ENCODE peak calls at places on chromosomes 6 and 20, in eight cellular contexts. Q, Y, K, O, H, G, R and J are unnamed samples.

GRCh38 chr6:30490031-30490876 is 945 bp downstream of the HLA-E start:
- DNase-seq in H (peak; percentile 88), O (peak; percentile 72), G (peak; percentile 68), K (peak; percentile 85), Q (peak; percentile 62), Y (no peak), R (peak; percentile 65), J (peak; percentile 60)

GRCh38 chr6:29702519-29703103 is 20.6 kb upstream of the HLA-F start:
- DNase-seq in H (peak; percentile 84), R (peak; percentile 49), O (no peak), Y (peak; percentile 19), G (peak; percentile 61), K (peak; percentile 54), Q (peak; percentile 65), J (peak; percentile 35)

GRCh38 chr6:45416700-45417099 is 39.0 kb upstream of the SUPT3H start:
- DNase-seq in R (no peak), Y (no peak), G (no peak), H (no peak), K (no peak), O (no peak), Q (no peak), J (no peak)

GRCh38 chr20:10667077-10667401 is 6.8 kb downstream of the JAG1 start:
- DNase-seq in O (peak; percentile 59), R (no peak), Y (no peak), H (peak; percentile 89), K (no peak), G (peak; percentile 67), Q (no peak), J (peak; percentile 73)

GRCh38 chr6:73079611-73079955 is 145.7 kb downstream of the KHDC1L start:
- DNase-seq in K (no peak), R (no peak), Q (no peak), Y (no peak), O (no peak), G (no peak), H (no peak), J (peak; percentile 68)

GRCh38 chr6:45651301-45651700 is 273.6 kb upstream of the SUPT3H start:
- DNase-seq in K (no peak), Q (no peak), R (no peak), H (no peak), Y (no peak), G (no peak), O (no peak), J (no peak)

GRCh38 chr20:24134284-24134683 is 145.7 kb upstream of the GGTLC1 start:
- DNase-seq in H (no peak), G (no peak), Q (no peak), K (no peak), O (no peak), Y (no peak), R (no peak), J (peak; percentile 30)

GRCh38 chr6:113187671-113188070 is 669.5 kb upstream of the MARCKS start:
- DNase-seq in G (no peak), H (no peak), Y (no peak), O (no peak), R (no peak), K (no peak), Q (no peak), J (no peak)

GRCh38 chr6:34576286-34576955 is 20.3 kb upstream of the SPDEF start:
- DNase-seq in O (no peak), Q (no peak), H (no peak), K (no peak), G (no peak), R (no peak), Y (no peak), J (no peak)

GRCh38 chr6:127503022-127503421 is 16.1 kb downstream of the MTCL3 start:
- DNase-seq in Q (no peak), K (no peak), G (no peak), R (no peak), O (no peak), H (no peak), Y (no peak), J (no peak)

GRCh38 chr6:136317023-136317649 is 27.5 kb upstream of the BCLAF1 start:
- DNase-seq in Q (peak; percentile 77), K (peak; percentile 60), O (peak; percentile 45), R (peak; percentile 33), Y (peak; percentile 62), H (no peak), G (no peak), J (peak; percentile 57)

GRCh38 chr6:108080010-108080780 is 5.7 kb upstream of the OSTM1 start:
- DNase-seq in Y (no peak), Q (no peak), R (no peak), G (no peak), H (no peak), K (no peak), O (no peak), J (peak; percentile 18)

GRCh38 chr20:50341880-50342637 is 151.4 kb downstream of the CEBPB start:
- DNase-seq in K (no peak), Q (no peak), H (no peak), R (no peak), Y (no peak), G (no peak), O (no peak), J (no peak)

GRCh38 chr6:14272111-14273085 is 154.8 kb downstream of the CD83 start:
- DNase-seq in G (no peak), O (no peak), R (no peak), Q (no peak), Y (no peak), H (no peak), K (no peak), J (peak; percentile 98)

GRCh38 chr6:118621799-118622470 is 29.5 kb downstream of the CEP85L start:
- DNase-seq in G (no peak), R (no peak), H (no peak), Q (no peak), K (no peak), O (no peak), Y (no peak), J (no peak)

GRCh38 chr6:128803911-128804310 is 79.0 kb upstream of the LAMA2 start:
- DNase-seq in Y (no peak), K (no peak), G (no peak), Q (no peak), R (no peak), H (peak; percentile 26), O (no peak), J (no peak)

GRCh38 chr6:89467437-89467836 is 34.5 kb downstream of the ANKRD6 start:
- DNase-seq in K (no peak), G (no peak), O (no peak), Q (no peak), H (no peak), Y (no peak), R (no peak), J (no peak)

GRCh38 chr6:12593720-12594540 is 122.6 kb upstream of the PHACTR1 start:
- DNase-seq in K (no peak), G (no peak), Q (no peak), O (no peak), R (no peak), H (no peak), Y (peak; percentile 20), J (no peak)

GRCh38 chr20:20731000-20731944 is 18.8 kb upstream of the RALGAPA2 start:
- DNase-seq in H (no peak), Q (no peak), R (no peak), G (no peak), Y (no peak), O (no peak), K (no peak), J (no peak)

GRCh38 chr20:58845706-58846105 is 5.0 kb downstream of the GNAS-AS1 start:
- DNase-seq in G (no peak), Y (no peak), O (no peak), R (no peak), H (no peak), K (no peak), Q (no peak), J (no peak)
- H3K4me1 ChIP-seq in G (no peaks in the 10 kb centered on the region), Y (no peaks in the 10 kb centered on the region), O (no peaks in the 10 kb centered on the region), R (no peaks in the 10 kb centered on the region), H (no peaks in the 10 kb centered on the region), K (no peaks in the 10 kb centered on the region), Q (peaks cover 7% of the 10 kb centered on the region), J (no peaks in the 10 kb centered on the region)

GRCh38 chr20:51396365-51396909 is 146.1 kb downstream of the NFATC2 start:
- DNase-seq in K (no peak), G (no peak), Q (no peak), Y (no peak), H (peak; percentile 65), R (no peak), O (no peak), J (no peak)
- H3K4me1 ChIP-seq in K (no peaks in the 10 kb centered on the region), G (peaks cover 31% of the 10 kb centered on the region), Q (peaks cover 11% of the 10 kb centered on the region), Y (no peaks in the 10 kb centered on the region), H (peaks cover 5% of the 10 kb centered on the region), R (peaks cover 35% of the 10 kb centered on the region), O (no peaks in the 10 kb centered on the region), J (no peaks in the 10 kb centered on the region)

GRCh38 chr6:150620244-150620643 is 20.6 kb downstream of the PLEKHG1 start:
- DNase-seq in G (no peak), Q (no peak), H (no peak), O (no peak), R (no peak), K (peak; percentile 72), Y (no peak), J (no peak)

GRCh38 chr6:150617062-150617461 is 17.4 kb downstream of the PLEKHG1 start:
- DNase-seq in G (no peak), K (no peak), R (no peak), Q (no peak), H (no peak), O (no peak), Y (no peak), J (no peak)

GRCh38 chr6:150616581-150616980 is 16.9 kb downstream of the PLEKHG1 start:
- DNase-seq in Y (no peak), H (no peak), R (no peak), O (no peak), Q (no peak), K (no peak), G (no peak), J (no peak)

GRCh38 chr6:150615967-150616366 is 16.3 kb downstream of the PLEKHG1 start:
- DNase-seq in K (no peak), H (no peak), Y (no peak), O (no peak), G (no peak), R (no peak), Q (no peak), J (no peak)

GRCh38 chr6:150617496-150618460 is 18.1 kb downstream of the PLEKHG1 start:
- DNase-seq in R (no peak), G (no peak), H (no peak), O (no peak), Q (no peak), K (no peak), Y (no peak), J (peak; percentile 33)
- H3K4me1 ChIP-seq in R (no peaks in the 10 kb centered on the region), G (no peaks in the 10 kb centered on the region), H (peaks cover 11% of the 10 kb centered on the region), O (no peaks in the 10 kb centered on the region), Q (no peaks in the 10 kb centered on the region), K (no peaks in the 10 kb centered on the region), Y (peaks cover 7% of the 10 kb centered on the region), J (no peaks in the 10 kb centered on the region)

GRCh38 chr6:41721396-41721795 is 14.0 kb downstream of the TFEB start:
- DNase-seq in Y (no peak), H (no peak), G (no peak), K (no peak), R (no peak), O (no peak), Q (no peak), J (no peak)

GRCh38 chr6:41716516-41717446 is 18.6 kb downstream of the TFEB start:
- DNase-seq in R (no peak), G (no peak), K (no peak), Q (peak; percentile 84), Y (no peak), H (peak; percentile 69), O (no peak), J (no peak)

GRCh38 chr6:41720783-41721182 is 14.6 kb downstream of the TFEB start:
- DNase-seq in Q (no peak), K (no peak), R (no peak), Y (no peak), H (no peak), G (no peak), O (no peak), J (no peak)

GRCh38 chr6:41719796-41720620 is 15.4 kb downstream of the TFEB start:
- DNase-seq in K (no peak), R (no peak), O (no peak), G (no peak), Q (no peak), Y (no peak), H (no peak), J (no peak)

GRCh38 chr6:41718828-41719227 is 16.6 kb downstream of the TFEB start:
- DNase-seq in O (no peak), H (no peak), K (no peak), Q (no peak), G (no peak), Y (no peak), R (no peak), J (peak; percentile 32)
- H3K4me1 ChIP-seq in O (no peaks in the 10 kb centered on the region), H (peaks cover 31% of the 10 kb centered on the region), K (peaks cover 15% of the 10 kb centered on the region), Q (peaks cover 55% of the 10 kb centered on the region), G (peaks cover 58% of the 10 kb centered on the region), Y (peaks cover 24% of the 10 kb centered on the region), R (no peaks in the 10 kb centered on the region), J (peaks cover 62% of the 10 kb centered on the region)